ENCODE peak calls at places on chromosomes 11 and 22, in seven cellular contexts. I is brain microvascular endothelial cell, W is stomach, O is Calu3, C is neural crest cell, R is cardiac muscle cell, S is ovary. E is an unnamed sample.

GRCh38 chr11:7656704-7657103 is 16.6 kb downstream of the CYB5R2 start:
- DNase-seq in I (no peak), W (no peak), O (no peak), C (no peak), R (no peak), S (no peak), E (no peak)

GRCh38 chr11:130449996-130450419 is 1.6 kb downstream of the ADAMTS15 start:
- DNase-seq in I (peak; percentile 74), W (peak; percentile 79), O (no peak), C (peak; percentile 71), R (peak; percentile 94), S (peak; percentile 83), E (peak; percentile 53)

GRCh38 chr22:46517255-46517761 is 20.1 kb downstream of the CELSR1 start:
- DNase-seq in I (no peak), W (no peak), O (no peak), C (no peak), R (no peak), S (no peak), E (no peak)

GRCh38 chr11:115311949-115312348 is 192.3 kb downstream of the CADM1 start:
- DNase-seq in I (no peak), W (no peak), O (no peak), C (no peak), R (no peak), S (no peak), E (no peak)

GRCh38 chr11:12600829-12601228 is 73.4 kb upstream of the TEAD1 start:
- DNase-seq in I (no peak), W (no peak), O (no peak), C (no peak), R (no peak), S (no peak), E (no peak)

GRCh38 chr11:83816572-83817187 is 530.5 kb upstream of the CCDC90B start:
- DNase-seq in I (no peak), W (no peak), O (no peak), C (no peak), R (peak; percentile 41), S (no peak), E (no peak)

GRCh38 chr11:16840951-16841350 is 102.5 kb downstream of the C11orf58 start:
- DNase-seq in I (no peak), W (no peak), O (no peak), C (no peak), R (no peak), S (no peak), E (no peak)

GRCh38 chr11:31809857-31810778 is 1.0 kb downstream of the PAX6 start:
- DNase-seq in I (no peak), W (no peak), O (peak; percentile 41), C (peak; percentile 33), R (peak; percentile 48), S (no peak), E (no peak)

GRCh38 chr11:14672635-14673034 is 29.0 kb downstream of the PDE3B start:
- DNase-seq in I (no peak), W (no peak), O (no peak), C (no peak), R (no peak), S (no peak), E (no peak)

GRCh38 chr22:41828516-41828915 is 4.4 kb upstream of the SREBF2 start:
- DNase-seq in I (no peak), W (peak; percentile 34), O (peak; percentile 32), C (no peak), R (no peak), S (no peak), E (no peak)

GRCh38 chr22:17121235-17122195 is at the start of gene TMEM121B:
- DNase-seq in I (peak; percentile 36), W (peak; percentile 50), O (peak; percentile 59), C (peak; percentile 75), R (peak; percentile 64), S (peak; percentile 48), E (peak; percentile 66)

GRCh38 chr22:46138058-46138797 is 12.1 kb upstream of the PPARA start:
- DNase-seq in I (no peak), W (no peak), O (no peak), C (no peak), R (no peak), S (no peak), E (no peak)

GRCh38 chr22:47294222-47294532 is 531.7 kb downstream of the TBC1D22A start:
- DNase-seq in I (peak; percentile 3), W (peak; percentile 25), O (no peak), C (no peak), R (peak; percentile 48), S (no peak), E (no peak)

DNA sequence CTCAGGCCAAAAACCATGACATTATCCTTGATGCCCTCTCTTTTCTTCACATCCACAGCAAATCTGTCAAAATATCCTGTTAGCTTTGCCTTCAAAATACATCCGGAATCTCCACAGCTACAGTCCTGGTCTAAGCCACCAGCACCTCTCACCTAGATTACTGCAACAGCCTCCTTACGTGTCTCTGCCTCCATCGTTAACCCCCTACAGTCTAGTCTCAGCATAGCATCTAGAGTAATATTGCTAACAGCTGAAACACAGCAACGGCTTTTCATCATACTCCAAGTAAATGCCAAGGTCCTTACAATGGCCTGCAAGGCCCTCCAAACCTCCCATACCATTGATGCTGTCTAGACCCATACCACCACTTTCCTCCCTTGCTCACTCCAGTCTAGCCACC is 4.4 kb downstream of the TSG101 start:
- DNase-seq in I (no peak), W (no peak), O (peak; percentile 20), C (no peak), R (peak; percentile 15), S (no peak), E (no peak)
- TF ChIP-seq CTCF in I (peak; percentile 31), W (no peak), O (peak; percentile 16), C (peak; percentile 32), R (peak; percentile 23), S (no peak), E (peak; percentile 30)

GRCh38 chr11:2172676-2173075 is 1.1 kb upstream of the TH start:
- DNase-seq in I (no peak), W (no peak), O (no peak), C (no peak), R (no peak), S (no peak), E (no peak)

GRCh38 chr11:2173761-2174160 is 2.1 kb upstream of the TH start:
- DNase-seq in I (no peak), W (no peak), O (no peak), C (no peak), R (no peak), S (no peak), E (no peak)

GRCh38 chr11:2174361-2174760 is 2.7 kb upstream of the TH start:
- DNase-seq in I (no peak), W (no peak), O (no peak), C (no peak), R (no peak), S (no peak), E (no peak)

GRCh38 chr11:2171531-2171930 is at the start of gene TH:
- DNase-seq in I (no peak), W (no peak), O (no peak), C (no peak), R (no peak), S (no peak), E (no peak)

GRCh38 chr11:2173150-2173693 is 1.6 kb upstream of the TH start:
- DNase-seq in I (no peak), W (no peak), O (peak; percentile 50), C (peak; percentile 51), R (no peak), S (no peak), E (no peak)
- TF ChIP-seq CTCF in I (peak; percentile 74), W (no peak), O (peak; percentile 25), C (peak; percentile 47), R (peak; percentile 52), S (no peak), E (peak; percentile 41)

DNA sequence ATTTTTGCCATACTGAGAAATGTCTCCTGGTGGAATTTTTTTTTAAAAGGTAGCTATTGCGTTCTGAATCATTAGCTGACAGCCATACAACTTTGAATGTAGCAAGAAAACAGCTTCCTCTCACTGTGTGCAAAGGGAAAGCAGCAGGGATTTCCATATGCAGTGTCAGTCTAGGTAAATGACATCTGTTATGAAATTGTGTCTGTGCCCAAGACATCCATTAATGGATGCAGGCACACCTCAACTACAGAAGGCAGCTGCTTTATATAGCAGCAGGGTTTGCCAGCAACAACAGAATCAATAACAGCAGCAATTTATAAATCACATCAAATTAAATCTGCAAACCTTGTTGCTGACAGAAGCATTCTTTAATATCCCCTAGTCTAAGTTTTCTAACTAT is 745.2 kb upstream of the RAG2 start:
- DNase-seq in I (no peak), W (no peak), O (no peak), C (no peak), R (no peak), S (no peak), E (no peak)
- TF ChIP-seq CTCF in I (no peak), W (no peak), O (no peak), C (no peak), R (no peak), S (no peak), E (no peak)

GRCh38 chr11:123357990-123358827 is 71.9 kb upstream of the GRAMD1B start:
- DNase-seq in I (no peak), W (no peak), O (no peak), C (peak; percentile 14), R (peak; percentile 27), S (no peak), E (no peak)
- TF ChIP-seq CTCF in I (peak; percentile 45), W (no peak), O (no peak), C (no peak), R (peak; percentile 24), S (no peak), E (no peak)

DNA sequence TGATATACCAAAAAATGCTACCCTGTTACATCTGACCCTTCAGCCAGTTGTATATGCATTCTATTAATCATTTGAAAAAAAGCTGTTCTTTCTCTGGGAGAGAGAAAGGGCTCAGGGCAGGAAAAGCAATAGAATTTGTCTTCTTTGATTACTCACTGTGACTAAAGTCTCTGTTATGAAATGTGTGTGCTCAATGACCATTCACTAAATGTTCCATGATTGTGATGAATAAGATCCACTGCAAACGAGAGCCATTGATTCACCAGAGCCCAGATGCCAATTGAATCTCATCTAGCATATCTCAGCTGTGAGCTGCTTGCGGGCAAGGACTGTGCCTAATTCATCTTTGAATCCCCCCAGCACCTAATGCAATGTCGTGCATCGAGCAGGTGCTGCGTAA is 184.3 kb downstream of the OPCML start:
- DNase-seq in I (no peak), W (no peak), O (no peak), C (no peak), R (no peak), S (no peak), E (no peak)
- TF ChIP-seq CTCF in I (no peak), W (no peak), O (no peak), C (no peak), R (no peak), S (no peak), E (no peak)

DNA sequence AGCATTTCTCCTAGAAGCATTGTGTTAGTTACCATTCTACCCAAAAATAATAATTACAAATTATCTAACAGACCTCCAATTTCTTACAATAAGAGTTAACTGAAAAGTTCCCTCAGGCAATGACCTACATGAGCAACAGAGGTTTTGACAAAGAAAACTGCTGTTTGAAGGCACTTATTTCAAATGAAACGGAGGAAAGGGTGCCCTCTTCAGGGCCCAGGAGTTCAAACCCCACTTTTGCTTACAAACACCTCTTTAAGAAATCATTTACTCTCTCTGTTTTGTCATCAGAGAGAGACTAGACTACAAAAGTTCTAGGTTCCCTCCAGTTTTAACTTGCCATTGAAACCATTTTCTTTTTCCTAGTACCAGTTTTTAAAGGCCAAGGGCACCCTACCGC is 56.7 kb downstream of the AMBRA1 start:
- DNase-seq in I (no peak), W (no peak), O (no peak), C (no peak), R (peak; percentile 27), S (no peak), E (no peak)
- TF ChIP-seq CTCF in I (peak; percentile 39), W (no peak), O (no peak), C (no peak), R (no peak), S (no peak), E (peak; percentile 37)

E was measured in progenitor cell of endocrine pancreas.